ENCODE peak calls at places on chromosomes 4 and X, in ten cellular contexts. One of them, this sample, is unnamed.

GRCh38 chr4:158778065-158778711 is 9.4 kb downstream of the FNIP2 start:
- DNase-seq in EL: no peak
- DNase-seq in NCI-H446: no peak
- DNase-seq in stimulated activated CD4-positive, alpha-beta T cell treated with anti-CD3 and anti-CD28 coated beads, Interleukin-1b, Interleukin-23, amount 100 ng/mL, for 24 hours: no peak
- DNase-seq in fibroblast of mammary gland: no peak
- DNase-seq in NCI-H1092: no peak
- DNase-seq in anterior cingulate cortex: no peak
- DNase-seq in activated T-helper 9 cell treated with anti-CD3 and anti-CD28 coated beads, Interleukin-2, amount 50 U/mL, for 16 hours: no peak
- DNase-seq in amygdala: no peak
- DNase-seq in nucleus accumbens: no peak
- DNase-seq in this sample: no peak

GRCh38 chr4:108118505-108118904 is 50.2 kb downstream of the LEF1 start:
- DNase-seq in amygdala: no peak
- DNase-seq in EL: no peak
- DNase-seq in anterior cingulate cortex: no peak
- DNase-seq in nucleus accumbens: no peak
- DNase-seq in activated T-helper 9 cell treated with anti-CD3 and anti-CD28 coated beads, Interleukin-2, amount 50 U/mL, for 16 hours: no peak
- DNase-seq in NCI-H446: no peak
- DNase-seq in fibroblast of mammary gland: no peak
- DNase-seq in NCI-H1092: no peak
- DNase-seq in stimulated activated CD4-positive, alpha-beta T cell treated with anti-CD3 and anti-CD28 coated beads, Interleukin-1b, Interleukin-23, amount 100 ng/mL, for 24 hours: no peak
- DNase-seq in this sample: no peak

GRCh38 chr4:40933272-40934053 is 183.7 kb downstream of the NSUN7 start:
- DNase-seq in EL: no peak
- DNase-seq in anterior cingulate cortex: peak
- DNase-seq in fibroblast of mammary gland: peak
- DNase-seq in NCI-H1092: no peak
- DNase-seq in NCI-H446: no peak
- DNase-seq in nucleus accumbens: peak
- DNase-seq in stimulated activated CD4-positive, alpha-beta T cell treated with anti-CD3 and anti-CD28 coated beads, Interleukin-1b, Interleukin-23, amount 100 ng/mL, for 24 hours: no peak
- DNase-seq in activated T-helper 9 cell treated with anti-CD3 and anti-CD28 coated beads, Interleukin-2, amount 50 U/mL, for 16 hours: no peak
- DNase-seq in amygdala: peak
- DNase-seq in this sample: no peak

GRCh38 chrX:22192419-22193086 is 80.2 kb upstream of the CBLL2 start:
- DNase-seq in nucleus accumbens: peak
- DNase-seq in fibroblast of mammary gland: peak
- DNase-seq in activated T-helper 9 cell treated with anti-CD3 and anti-CD28 coated beads, Interleukin-2, amount 50 U/mL, for 16 hours: peak
- DNase-seq in NCI-H1092: no peak
- DNase-seq in stimulated activated CD4-positive, alpha-beta T cell treated with anti-CD3 and anti-CD28 coated beads, Interleukin-1b, Interleukin-23, amount 100 ng/mL, for 24 hours: peak
- DNase-seq in anterior cingulate cortex: peak
- DNase-seq in NCI-H446: peak
- DNase-seq in EL: peak
- DNase-seq in amygdala: peak
- DNase-seq in this sample: peak

GRCh38 chrX:111047575-111047974 is 48.4 kb upstream of the PAK3 start:
- DNase-seq in NCI-H446: no peak
- DNase-seq in NCI-H1092: no peak
- DNase-seq in stimulated activated CD4-positive, alpha-beta T cell treated with anti-CD3 and anti-CD28 coated beads, Interleukin-1b, Interleukin-23, amount 100 ng/mL, for 24 hours: no peak
- DNase-seq in anterior cingulate cortex: no peak
- DNase-seq in amygdala: no peak
- DNase-seq in fibroblast of mammary gland: peak
- DNase-seq in EL: no peak
- DNase-seq in activated T-helper 9 cell treated with anti-CD3 and anti-CD28 coated beads, Interleukin-2, amount 50 U/mL, for 16 hours: no peak
- DNase-seq in nucleus accumbens: no peak
- DNase-seq in this sample: no peak

GRCh38 chr4:56055027-56055976 is 106.6 kb downstream of the CEP135 start:
- DNase-seq in EL: no peak
- DNase-seq in anterior cingulate cortex: no peak
- DNase-seq in nucleus accumbens: no peak
- DNase-seq in fibroblast of mammary gland: no peak
- DNase-seq in NCI-H446: no peak
- DNase-seq in amygdala: no peak
- DNase-seq in stimulated activated CD4-positive, alpha-beta T cell treated with anti-CD3 and anti-CD28 coated beads, Interleukin-1b, Interleukin-23, amount 100 ng/mL, for 24 hours: no peak
- DNase-seq in NCI-H1092: no peak
- DNase-seq in activated T-helper 9 cell treated with anti-CD3 and anti-CD28 coated beads, Interleukin-2, amount 50 U/mL, for 16 hours: no peak
- DNase-seq in this sample: no peak

GRCh38 chr4:140085062-140085622 is 68.8 kb downstream of the MAML3 start:
- DNase-seq in stimulated activated CD4-positive, alpha-beta T cell treated with anti-CD3 and anti-CD28 coated beads, Interleukin-1b, Interleukin-23, amount 100 ng/mL, for 24 hours: no peak
- DNase-seq in anterior cingulate cortex: no peak
- DNase-seq in fibroblast of mammary gland: no peak
- DNase-seq in nucleus accumbens: no peak
- DNase-seq in NCI-H1092: no peak
- DNase-seq in NCI-H446: no peak
- DNase-seq in amygdala: no peak
- DNase-seq in activated T-helper 9 cell treated with anti-CD3 and anti-CD28 coated beads, Interleukin-2, amount 50 U/mL, for 16 hours: no peak
- DNase-seq in EL: no peak
- DNase-seq in this sample: no peak

GRCh38 chrX:107526141-107526540 is 76.7 kb downstream of the FRMPD3 start:
- DNase-seq in NCI-H446: no peak
- DNase-seq in activated T-helper 9 cell treated with anti-CD3 and anti-CD28 coated beads, Interleukin-2, amount 50 U/mL, for 16 hours: no peak
- DNase-seq in anterior cingulate cortex: no peak
- DNase-seq in NCI-H1092: no peak
- DNase-seq in fibroblast of mammary gland: no peak
- DNase-seq in nucleus accumbens: no peak
- DNase-seq in EL: no peak
- DNase-seq in stimulated activated CD4-positive, alpha-beta T cell treated with anti-CD3 and anti-CD28 coated beads, Interleukin-1b, Interleukin-23, amount 100 ng/mL, for 24 hours: no peak
- DNase-seq in amygdala: no peak
- DNase-seq in this sample: no peak

GRCh38 chr4:83197555-83198235 is 83.2 kb upstream of the PLAC8 start:
- DNase-seq in NCI-H446: no peak
- DNase-seq in nucleus accumbens: no peak
- DNase-seq in activated T-helper 9 cell treated with anti-CD3 and anti-CD28 coated beads, Interleukin-2, amount 50 U/mL, for 16 hours: no peak
- DNase-seq in EL: no peak
- DNase-seq in amygdala: no peak
- DNase-seq in anterior cingulate cortex: no peak
- DNase-seq in fibroblast of mammary gland: peak
- DNase-seq in NCI-H1092: no peak
- DNase-seq in stimulated activated CD4-positive, alpha-beta T cell treated with anti-CD3 and anti-CD28 coated beads, Interleukin-1b, Interleukin-23, amount 100 ng/mL, for 24 hours: no peak
- DNase-seq in this sample: no peak

GRCh38 chrX:54794004-54794403 is 4.1 kb downstream of the ITIH6 start:
- DNase-seq in activated T-helper 9 cell treated with anti-CD3 and anti-CD28 coated beads, Interleukin-2, amount 50 U/mL, for 16 hours: no peak
- DNase-seq in EL: no peak
- DNase-seq in stimulated activated CD4-positive, alpha-beta T cell treated with anti-CD3 and anti-CD28 coated beads, Interleukin-1b, Interleukin-23, amount 100 ng/mL, for 24 hours: no peak
- DNase-seq in nucleus accumbens: no peak
- DNase-seq in NCI-H1092: no peak
- DNase-seq in amygdala: no peak
- DNase-seq in anterior cingulate cortex: no peak
- DNase-seq in NCI-H446: no peak
- DNase-seq in fibroblast of mammary gland: no peak
- DNase-seq in this sample: no peak

GRCh38 chrX:24506082-24506481 is 41.0 kb downstream of the PDK3 start:
- DNase-seq in amygdala: no peak
- DNase-seq in anterior cingulate cortex: no peak
- DNase-seq in fibroblast of mammary gland: peak
- DNase-seq in nucleus accumbens: no peak
- DNase-seq in EL: peak
- DNase-seq in activated T-helper 9 cell treated with anti-CD3 and anti-CD28 coated beads, Interleukin-2, amount 50 U/mL, for 16 hours: no peak
- DNase-seq in NCI-H446: no peak
- DNase-seq in NCI-H1092: no peak
- DNase-seq in stimulated activated CD4-positive, alpha-beta T cell treated with anti-CD3 and anti-CD28 coated beads, Interleukin-1b, Interleukin-23, amount 100 ng/mL, for 24 hours: no peak
- DNase-seq in this sample: no peak

GRCh38 chrX:110317079-110317819 is 636 bp downstream of the AMMECR1 start:
- DNase-seq in stimulated activated CD4-positive, alpha-beta T cell treated with anti-CD3 and anti-CD28 coated beads, Interleukin-1b, Interleukin-23, amount 100 ng/mL, for 24 hours: no peak
- DNase-seq in fibroblast of mammary gland: peak
- DNase-seq in activated T-helper 9 cell treated with anti-CD3 and anti-CD28 coated beads, Interleukin-2, amount 50 U/mL, for 16 hours: peak
- DNase-seq in EL: peak
- DNase-seq in amygdala: peak
- DNase-seq in nucleus accumbens: peak
- DNase-seq in NCI-H1092: no peak
- DNase-seq in anterior cingulate cortex: peak
- DNase-seq in NCI-H446: no peak
- DNase-seq in this sample: peak

GRCh38 chr4:7343353-7343655 is 91.4 kb downstream of the PSAPL1 start:
- DNase-seq in fibroblast of mammary gland: no peak
- DNase-seq in amygdala: no peak
- DNase-seq in activated T-helper 9 cell treated with anti-CD3 and anti-CD28 coated beads, Interleukin-2, amount 50 U/mL, for 16 hours: no peak
- DNase-seq in nucleus accumbens: no peak
- DNase-seq in NCI-H446: no peak
- DNase-seq in anterior cingulate cortex: no peak
- DNase-seq in EL: no peak
- DNase-seq in stimulated activated CD4-positive, alpha-beta T cell treated with anti-CD3 and anti-CD28 coated beads, Interleukin-1b, Interleukin-23, amount 100 ng/mL, for 24 hours: no peak
- DNase-seq in NCI-H1092: no peak
- DNase-seq in this sample: no peak

GRCh38 chr4:143252478-143252877 is 67.8 kb downstream of the USP38 start:
- DNase-seq in nucleus accumbens: no peak
- DNase-seq in NCI-H1092: no peak
- DNase-seq in NCI-H446: no peak
- DNase-seq in anterior cingulate cortex: no peak
- DNase-seq in fibroblast of mammary gland: no peak
- DNase-seq in stimulated activated CD4-positive, alpha-beta T cell treated with anti-CD3 and anti-CD28 coated beads, Interleukin-1b, Interleukin-23, amount 100 ng/mL, for 24 hours: no peak
- DNase-seq in EL: no peak
- DNase-seq in activated T-helper 9 cell treated with anti-CD3 and anti-CD28 coated beads, Interleukin-2, amount 50 U/mL, for 16 hours: no peak
- DNase-seq in amygdala: no peak
- DNase-seq in this sample: no peak

GRCh38 chrX:70196961-70197805 is 19.9 kb downstream of the DGAT2L6 start:
- DNase-seq in activated T-helper 9 cell treated with anti-CD3 and anti-CD28 coated beads, Interleukin-2, amount 50 U/mL, for 16 hours: peak
- DNase-seq in EL: peak
- DNase-seq in NCI-H446: peak
- DNase-seq in stimulated activated CD4-positive, alpha-beta T cell treated with anti-CD3 and anti-CD28 coated beads, Interleukin-1b, Interleukin-23, amount 100 ng/mL, for 24 hours: peak
- DNase-seq in fibroblast of mammary gland: peak
- DNase-seq in nucleus accumbens: no peak
- DNase-seq in NCI-H1092: peak
- DNase-seq in amygdala: no peak
- DNase-seq in anterior cingulate cortex: no peak
- DNase-seq in this sample: peak

GRCh38 chr4:160299608-160300007 is 1196.7 kb downstream of the RAPGEF2 start:
- DNase-seq in NCI-H446: no peak
- DNase-seq in stimulated activated CD4-positive, alpha-beta T cell treated with anti-CD3 and anti-CD28 coated beads, Interleukin-1b, Interleukin-23, amount 100 ng/mL, for 24 hours: no peak
- DNase-seq in anterior cingulate cortex: no peak
- DNase-seq in NCI-H1092: peak
- DNase-seq in fibroblast of mammary gland: no peak
- DNase-seq in EL: no peak
- DNase-seq in activated T-helper 9 cell treated with anti-CD3 and anti-CD28 coated beads, Interleukin-2, amount 50 U/mL, for 16 hours: no peak
- DNase-seq in amygdala: no peak
- DNase-seq in nucleus accumbens: no peak
- DNase-seq in this sample: no peak